ENCODE peak calls at places on chromosome X, in eight cellular contexts. U, P, I, R, E, N, V and J are unnamed samples.

GRCh38 chrX:134792077-134792476 is 133.8 kb upstream of the PLAC1 start:
- DNase-seq in N (no peak), U (no peak), P (peak), V (no peak), E (no peak), R (no peak), I (no peak), J (no peak)

GRCh38 chrX:7127058-7127457 is 20.5 kb upstream of the STS start:
- DNase-seq in P (peak), I (no peak), E (no peak), V (no peak), N (no peak), R (no peak), U (no peak), J (no peak)

GRCh38 chrX:9312922-9313867 is 151.7 kb upstream of the TBL1X start:
- DNase-seq in U (peak), N (no peak), V (peak), R (peak), P (no peak), E (peak), I (peak), J (no peak)

GRCh38 chrX:136629084-136629750 is 18.7 kb upstream of the CD40LG start:
- DNase-seq in N (no peak), P (no peak), V (no peak), I (no peak), E (no peak), U (no peak), R (no peak), J (no peak)

GRCh38 chrX:67545772-67546495 is 2.1 kb downstream of the AR start:
- DNase-seq in R (peak), E (peak), N (no peak), U (no peak), V (no peak), P (peak), I (peak), J (no peak)

GRCh38 chrX:116873678-116874077 is 410.9 kb upstream of the CT83 start:
- DNase-seq in U (no peak), V (no peak), P (peak), I (no peak), E (no peak), N (peak), R (no peak), J (no peak)

GRCh38 chrX:153587342-153587741 is 11.6 kb downstream of the CCNQ start:
- DNase-seq in N (no peak), R (no peak), P (no peak), U (no peak), E (no peak), I (no peak), V (no peak), J (no peak)

GRCh38 chrX:24396236-24396929 is 35.9 kb downstream of the SUPT20HL1 start:
- DNase-seq in U (no peak), E (no peak), R (no peak), V (no peak), N (peak), P (peak), I (no peak), J (no peak)

GRCh38 chrX:16643160-16643559 is 6.8 kb upstream of the S100G start:
- DNase-seq in P (peak), V (no peak), U (no peak), I (no peak), N (peak), R (no peak), E (no peak), J (no peak)

GRCh38 chrX:132636080-132636479 is 147.2 kb upstream of the MBNL3 start:
- DNase-seq in N (no peak), V (no peak), I (no peak), E (no peak), U (no peak), R (no peak), P (peak), J (no peak)

GRCh38 chrX:48025561-48025960 is 18.8 kb downstream of the SPACA5 start:
- DNase-seq in V (no peak), U (peak), R (no peak), E (no peak), N (peak), I (peak), P (peak), J (no peak)

GRCh38 chrX:84044051-84044450 is 143.9 kb downstream of the RPS6KA6 start:
- DNase-seq in P (no peak), R (no peak), E (no peak), N (no peak), I (no peak), U (no peak), V (no peak), J (no peak)

GRCh38 chrX:138754861-138755260 is 43.3 kb upstream of the FGF13 start:
- DNase-seq in R (no peak), E (no peak), P (peak), U (no peak), I (no peak), V (no peak), N (no peak), J (no peak)

GRCh38 chrX:16712116-16712824 is at the start of gene CTPS2:
- DNase-seq in E (peak), N (peak), V (peak), P (peak), R (peak), I (peak), U (peak), J (peak)

GRCh38 chrX:139932077-139932900 is 564 bp downstream of the ATP11C start:
- DNase-seq in R (peak), N (no peak), V (no peak), P (peak), U (peak), I (peak), E (peak), J (no peak)

GRCh38 chrX:40267334-40268118 is 169.8 kb upstream of the BCOR start:
- DNase-seq in P (no peak), E (peak), V (peak), R (no peak), N (no peak), I (peak), U (no peak), J (no peak)

GRCh38 chrX:124433186-124433585 is 86.8 kb downstream of the SH2D1A start:
- DNase-seq in E (no peak), I (no peak), U (no peak), N (no peak), V (no peak), R (no peak), P (no peak), J (no peak)

GRCh38 chrX:22383988-22384387 is 111.3 kb downstream of the CBLL2 start:
- DNase-seq in V (no peak), U (no peak), N (no peak), I (no peak), P (no peak), R (no peak), E (no peak), J (no peak)

GRCh38 chrX:5726246-5726645 is 502.4 kb downstream of the NLGN4X start:
- DNase-seq in R (no peak), E (no peak), V (no peak), N (no peak), I (peak), P (no peak), U (no peak), J (no peak)

GRCh38 chrX:71195959-71196727 is 26.9 kb upstream of the GJB1 start:
- DNase-seq in E (no peak), V (no peak), U (no peak), R (no peak), P (no peak), N (no peak), I (no peak), J (no peak)

GRCh38 chrX:93538575-93538974 is 134.8 kb downstream of the NAP1L3 start:
- DNase-seq in E (no peak), N (no peak), P (peak), V (no peak), U (no peak), I (no peak), R (no peak), J (no peak)

GRCh38 chrX:24990585-24990984 is 25.2 kb downstream of the ARX start:
- DNase-seq in P (peak), I (no peak), N (no peak), U (no peak), E (no peak), R (no peak), V (no peak), J (no peak)

GRCh38 chrX:33840176-33840575 is 291.9 kb downstream of the FAM47A start:
- DNase-seq in U (no peak), E (no peak), P (no peak), R (no peak), I (no peak), V (no peak), N (no peak), J (no peak)

GRCh38 chrX:30795981-30796958 is 92.8 kb downstream of the TAB3 start:
- DNase-seq in I (no peak), P (no peak), V (no peak), U (no peak), R (peak), N (no peak), E (no peak), J (no peak)

GRCh38 chrX:151801980-151802379 is 67.4 kb downstream of the CNGA2 start:
- DNase-seq in P (no peak), V (no peak), I (no peak), E (no peak), U (no peak), R (no peak), N (no peak), J (no peak)

GRCh38 chrX:136185409-136186022 is 38.2 kb downstream of the FHL1 start:
- DNase-seq in E (no peak), N (no peak), P (peak), R (no peak), V (no peak), I (no peak), U (no peak), J (no peak)

GRCh38 chrX:65871671-65872311 is 168.1 kb downstream of the VSIG4 start:
- DNase-seq in E (peak), R (no peak), V (no peak), N (no peak), I (peak), U (no peak), P (no peak), J (no peak)

GRCh38 chrX:28582494-28582893 is 4.8 kb upstream of the IL1RAPL1 start:
- DNase-seq in U (no peak), E (no peak), N (no peak), I (no peak), R (no peak), P (no peak), V (no peak), J (no peak)

GRCh38 chrX:95728446-95728845 is 956.2 kb upstream of the DIAPH2 start:
- DNase-seq in P (no peak), U (no peak), E (no peak), V (no peak), I (no peak), R (no peak), N (no peak), J (no peak)

GRCh38 chrX:37357436-37357835 is 8.3 kb downstream of the PRRG1 start:
- DNase-seq in N (no peak), P (peak), E (no peak), U (no peak), I (no peak), R (no peak), V (no peak), J (no peak)